ENCODE peak calls at places on chromosome 2, in five cellular contexts. L is trophoblast cell, G is mesendoderm, T is neuronal stem cell, N is H9. Y is an unnamed sample.

GRCh38 chr2:202717598-202718310 is 83.0 kb downstream of the FAM117B start:
- DNase-seq in T (no peak), N (no peak), G (peak; percentile 12), L (no peak), Y (no peak)

GRCh38 chr2:216082388-216082733 is 642 bp downstream of the TMEM169 start:
- DNase-seq in G (no peak), T (no peak), N (no peak), L (no peak), Y (no peak)

GRCh38 chr2:16625201-16625729 is 40.4 kb downstream of the CYRIA start:
- DNase-seq in L (peak; percentile 26), N (no peak), T (no peak), G (peak; percentile 71), Y (no peak)

GRCh38 chr2:2914252-2914651 is 463.4 kb downstream of the EIPR1 start:
- DNase-seq in L (no peak), T (no peak), G (no peak), N (no peak), Y (no peak)

GRCh38 chr2:127913808-127914457 is 28.2 kb upstream of the AMMECR1L start:
- DNase-seq in T (no peak), L (no peak), G (no peak), N (no peak), Y (no peak)

GRCh38 chr2:57869763-57870344 is 176.8 kb upstream of the VRK2 start:
- DNase-seq in G (no peak), N (no peak), L (no peak), T (no peak), Y (no peak)

GRCh38 chr2:114862234-114862633 is 419.8 kb downstream of the DPP10 start:
- DNase-seq in N (no peak), G (no peak), T (no peak), L (no peak), Y (no peak)

GRCh38 chr2:160278889-160279196 is 78.8 kb upstream of the ITGB6 start:
- DNase-seq in L (peak; percentile 55), T (no peak), N (no peak), G (peak; percentile 62), Y (peak; percentile 57)

GRCh38 chr2:161414385-161415040 is 1.6 kb upstream of the TBR1 start:
- DNase-seq in N (peak; percentile 67), L (peak; percentile 55), G (peak; percentile 79), T (peak; percentile 63), Y (peak; percentile 11)

GRCh38 chr2:112869258-112869842 is 32.8 kb upstream of the IL1B start:
- DNase-seq in N (no peak), L (no peak), G (no peak), T (no peak), Y (peak; percentile 43)

GRCh38 chr2:18432999-18433398 is 127.5 kb downstream of the RDH14 start:
- DNase-seq in N (no peak), L (no peak), G (peak; percentile 44), T (peak; percentile 29), Y (no peak)

GRCh38 chr2:178211943-178212342 is 17.6 kb downstream of the OSBPL6 start:
- DNase-seq in N (peak; percentile 75), T (peak; percentile 73), G (peak; percentile 77), L (no peak), Y (no peak)

GRCh38 chr2:200302940-200303727 is 3.4 kb upstream of the SPATS2L start:
- DNase-seq in L (peak; percentile 82), T (no peak), G (peak; percentile 46), N (no peak), Y (peak; percentile 88)

GRCh38 chr2:138193416-138194213 is 229.3 kb downstream of the HNMT start:
- DNase-seq in N (no peak), T (no peak), L (no peak), G (peak; percentile 43), Y (no peak)

GRCh38 chr2:223019390-223019930 is 32.5 kb upstream of the KCNE4 start:
- DNase-seq in L (no peak), N (no peak), G (no peak), T (no peak), Y (no peak)

GRCh38 chr2:20506281-20506685 is 59.4 kb downstream of the RHOB start:
- DNase-seq in L (no peak), G (peak; percentile 55), T (no peak), N (no peak), Y (peak; percentile 81)

GRCh38 chr2:234446404-234447076 is 50.3 kb downstream of the ARL4C start:
- DNase-seq in G (no peak), N (no peak), T (no peak), L (peak; percentile 66), Y (no peak)
- H2AK5ac ChIP-seq in G (no peak overlapping the region), N (no peak overlapping the region), T (peak overlapping the region; percentile 99), L (peak overlapping the region; percentile 40), Y (peak overlapping the region; percentile 95)

DNA sequence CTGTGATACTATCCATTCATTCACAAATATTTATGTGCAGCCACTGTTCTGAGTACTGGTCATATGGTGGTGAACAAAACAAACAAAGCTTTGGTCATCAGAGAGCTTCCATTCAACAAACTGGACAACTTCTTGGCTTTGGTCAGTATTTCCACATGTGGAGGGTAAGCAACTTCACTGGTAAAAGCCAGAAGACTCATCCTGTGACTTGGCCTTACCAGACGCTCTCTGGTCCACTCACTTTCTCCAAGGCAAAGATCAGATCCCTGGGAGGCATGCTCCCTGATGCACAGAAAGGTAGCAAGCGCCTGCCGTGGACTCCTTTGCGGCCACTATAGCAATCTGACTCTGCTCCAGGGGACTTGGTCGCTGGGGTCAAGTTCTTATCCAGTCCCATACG is 179.5 kb downstream of the EN1 start:
- DNase-seq in G (no peak), T (no peak), N (no peak), L (no peak), Y (peak; percentile 79)
- H3K4me1 ChIP-seq in G (no peaks in the 10 kb centered on the region), T (peaks cover 6% of the 10 kb centered on the region), N (no peaks in the 10 kb centered on the region), L (peaks cover 6% of the 10 kb centered on the region), Y (peaks cover 7% of the 10 kb centered on the region)

GRCh38 chr2:47235127-47235526 is 80.0 kb upstream of the STPG4 start:
- DNase-seq in G (no peak), L (no peak), T (no peak), N (no peak), Y (no peak)

GRCh38 chr2:47241715-47242114 is 86.6 kb upstream of the STPG4 start:
- DNase-seq in G (peak; percentile 65), N (no peak), T (no peak), L (no peak), Y (no peak)

GRCh38 chr2:47239119-47239969 is 84.2 kb upstream of the STPG4 start:
- DNase-seq in N (no peak), T (no peak), L (no peak), G (peak; percentile 64), Y (no peak)

GRCh38 chr2:47236503-47237215 is 81.6 kb upstream of the STPG4 start:
- DNase-seq in T (no peak), G (no peak), N (no peak), L (no peak), Y (peak; percentile 17)

DNA sequence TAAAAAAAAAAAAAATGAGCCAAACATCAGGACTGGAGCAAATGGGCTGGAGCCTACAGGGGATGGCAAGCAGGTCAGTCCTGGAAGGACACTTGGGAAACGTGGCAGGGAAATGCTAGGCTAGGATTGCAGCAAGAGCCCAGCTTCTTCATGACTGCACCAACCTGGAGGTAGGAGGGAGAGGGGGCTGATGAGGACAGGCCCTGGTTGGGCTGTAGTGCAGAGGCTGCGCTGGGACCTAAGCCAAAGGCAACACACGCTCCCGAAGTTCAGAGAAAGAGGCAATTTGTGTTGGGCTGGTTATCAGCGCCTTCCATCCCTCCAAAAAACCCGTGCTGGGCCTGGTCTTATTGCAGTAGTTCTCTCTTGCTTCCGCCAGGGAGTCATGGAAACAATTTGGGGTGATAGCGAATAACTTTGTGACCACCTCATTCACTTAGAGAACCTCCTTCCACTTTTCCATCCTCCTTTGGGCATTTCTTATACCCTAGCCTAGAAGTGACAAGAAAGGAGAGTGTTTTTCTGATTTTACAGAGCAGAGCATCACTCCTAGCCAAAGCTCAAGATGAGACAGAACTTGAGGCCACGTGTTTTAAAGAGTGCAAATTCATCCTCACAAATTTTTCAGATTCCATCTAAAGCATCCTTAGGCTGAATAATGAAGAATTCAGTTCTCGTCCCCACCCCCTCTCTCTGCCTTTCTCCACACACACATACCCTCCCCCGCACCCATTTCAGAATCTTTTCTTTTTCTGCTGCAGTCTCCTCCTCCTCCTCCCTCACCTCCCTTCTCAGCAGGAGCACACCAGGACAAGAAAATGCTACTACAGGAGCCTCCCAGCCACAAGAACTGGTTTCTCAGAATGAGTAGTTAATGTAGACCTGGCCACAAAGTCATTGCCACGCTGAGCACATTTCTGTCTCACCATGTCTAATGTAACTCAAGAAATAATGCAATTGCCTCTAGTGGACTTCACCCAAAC is 82.6 kb upstream of the STPG4 start:
- DNase-seq in L (no peak), G (peak; percentile 81), N (no peak), T (no peak), Y (peak; percentile 47)
- H2AK5ac ChIP-seq in L (peak overlapping the region; percentile 22), G (no peak overlapping the region), N (no peak overlapping the region), T (no peak overlapping the region), Y (peak overlapping the region; percentile 84)

GRCh38 chr2:230937362-230937761 is 12.3 kb upstream of the GPR55 start:
- DNase-seq in G (no peak), T (no peak), L (no peak), N (no peak), Y (no peak)
- H3K4me1 ChIP-seq in G (no peaks in the 10 kb centered on the region), T (peaks cover 5% of the 10 kb centered on the region), L (peaks cover 2% of the 10 kb centered on the region), N (peaks cover 2% of the 10 kb centered on the region), Y (no peaks in the 10 kb centered on the region)

GRCh38 chr2:39570614-39571013 is 95.1 kb upstream of the TMEM178A start:
- DNase-seq in T (no peak), L (no peak), G (no peak), N (no peak), Y (no peak)

GRCh38 chr2:39570130-39570555 is 95.6 kb upstream of the TMEM178A start:
- DNase-seq in L (no peak), T (no peak), N (no peak), G (no peak), Y (no peak)

GRCh38 chr2:39568116-39568515 is 97.6 kb upstream of the TMEM178A start:
- DNase-seq in N (no peak), L (peak; percentile 93), G (no peak), T (no peak), Y (no peak)

GRCh38 chr2:39568561-39569006 is 97.1 kb upstream of the TMEM178A start:
- DNase-seq in G (no peak), L (peak; percentile 83), N (no peak), T (no peak), Y (peak; percentile 84)

DNA sequence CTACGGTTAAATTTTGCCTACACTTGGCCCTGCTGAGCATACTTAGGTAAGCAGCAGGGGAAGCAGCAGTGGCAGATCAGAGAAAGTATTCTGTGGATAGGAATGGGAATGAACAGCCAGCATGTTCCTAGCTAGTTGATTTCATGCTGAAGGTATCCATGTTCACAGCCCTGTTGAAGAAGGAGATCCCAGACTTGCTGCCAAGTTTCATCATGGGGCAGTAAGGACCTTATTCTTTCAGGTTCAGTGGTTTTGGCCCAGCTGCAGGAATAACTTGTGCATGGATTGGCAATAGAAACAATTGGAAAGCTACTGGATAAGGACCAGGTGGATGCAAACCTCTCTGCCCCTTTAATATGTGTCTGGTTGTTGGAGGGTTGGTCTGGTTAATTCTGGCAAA is 98.2 kb upstream of the TMEM178A start:
- DNase-seq in N (no peak), L (peak; percentile 67), T (no peak), G (no peak), Y (peak; percentile 52)
- H2AK5ac ChIP-seq in N (no peak overlapping the region), L (no peak overlapping the region), T (no peak overlapping the region), G (no peak overlapping the region), Y (peak overlapping the region; percentile 97)